ENCODE peak calls at places on chromosomes 6 and 20, in nine cellular contexts. One of them, this sample, is unnamed.

GRCh38 chr6:88422831-88423230 is 256.7 kb upstream of the CNR1 start:
- DNase-seq in heart right ventricle: no peak
- DNase-seq in HCT116: no peak
- DNase-seq in OCI-LY7: no peak
- DNase-seq in stomach: no peak
- DNase-seq in ovary: no peak
- DNase-seq in transverse colon: no peak
- DNase-seq in right lobe of liver: no peak
- DNase-seq in DND-41: no peak
- DNase-seq in this sample: no peak

GRCh38 chr6:110357696-110358535 is at the start of gene METTL24:
- DNase-seq in transverse colon: no peak
- DNase-seq in stomach: peak; percentile 27
- DNase-seq in heart right ventricle: no peak
- DNase-seq in OCI-LY7: no peak
- DNase-seq in DND-41: no peak
- DNase-seq in HCT116: no peak
- DNase-seq in right lobe of liver: peak; percentile 39
- DNase-seq in ovary: peak; percentile 65
- DNase-seq in this sample: peak; percentile 56

GRCh38 chr6:139686308-139686707 is 311.9 kb upstream of the CITED2 start:
- DNase-seq in OCI-LY7: no peak
- DNase-seq in ovary: no peak
- DNase-seq in heart right ventricle: no peak
- DNase-seq in DND-41: no peak
- DNase-seq in transverse colon: no peak
- DNase-seq in stomach: no peak
- DNase-seq in right lobe of liver: peak; percentile 60
- DNase-seq in HCT116: no peak
- DNase-seq in this sample: no peak

GRCh38 chr20:38452880-38453624 is 17.9 kb upstream of the SNHG17 start:
- DNase-seq in heart right ventricle: peak; percentile 31
- DNase-seq in HCT116: no peak
- DNase-seq in DND-41: no peak
- DNase-seq in stomach: no peak
- DNase-seq in OCI-LY7: no peak
- DNase-seq in transverse colon: no peak
- DNase-seq in right lobe of liver: no peak
- DNase-seq in ovary: no peak
- DNase-seq in this sample: peak; percentile 71

GRCh38 chr6:157245486-157245885 is 77.8 kb downstream of the TMEM242 start:
- DNase-seq in OCI-LY7: no peak
- DNase-seq in heart right ventricle: no peak
- DNase-seq in HCT116: no peak
- DNase-seq in stomach: no peak
- DNase-seq in transverse colon: no peak
- DNase-seq in DND-41: no peak
- DNase-seq in ovary: peak; percentile 21
- DNase-seq in right lobe of liver: no peak
- DNase-seq in this sample: no peak

GRCh38 chr6:105601541-105602174 is 198.8 kb upstream of the PREP start:
- DNase-seq in heart right ventricle: peak; percentile 83
- DNase-seq in HCT116: no peak
- DNase-seq in stomach: peak; percentile 50
- DNase-seq in right lobe of liver: no peak
- DNase-seq in transverse colon: peak; percentile 67
- DNase-seq in ovary: no peak
- DNase-seq in OCI-LY7: peak; percentile 35
- DNase-seq in DND-41: no peak
- DNase-seq in this sample: no peak

GRCh38 chr6:163554663-163555062 is 140.1 kb downstream of the QKI start:
- DNase-seq in ovary: no peak
- DNase-seq in HCT116: no peak
- DNase-seq in DND-41: peak; percentile 34
- DNase-seq in transverse colon: peak; percentile 51
- DNase-seq in stomach: peak; percentile 59
- DNase-seq in heart right ventricle: no peak
- DNase-seq in right lobe of liver: peak; percentile 51
- DNase-seq in OCI-LY7: peak; percentile 25
- DNase-seq in this sample: peak; percentile 60

GRCh38 chr6:137495652-137496391 is 1.6 kb upstream of the OLIG3 start:
- DNase-seq in stomach: no peak
- DNase-seq in transverse colon: no peak
- DNase-seq in ovary: no peak
- DNase-seq in heart right ventricle: no peak
- DNase-seq in OCI-LY7: no peak
- DNase-seq in HCT116: no peak
- DNase-seq in right lobe of liver: no peak
- DNase-seq in DND-41: no peak
- DNase-seq in this sample: no peak

GRCh38 chr6:104995989-104996617 is 39.2 kb downstream of the LIN28B start:
- DNase-seq in DND-41: no peak
- DNase-seq in stomach: no peak
- DNase-seq in HCT116: no peak
- DNase-seq in heart right ventricle: no peak
- DNase-seq in transverse colon: no peak
- DNase-seq in right lobe of liver: no peak
- DNase-seq in ovary: no peak
- DNase-seq in OCI-LY7: no peak
- DNase-seq in this sample: peak; percentile 51

GRCh38 chr6:152375200-152375599 is 262.0 kb downstream of the SYNE1 start:
- DNase-seq in stomach: no peak
- DNase-seq in OCI-LY7: no peak
- DNase-seq in heart right ventricle: no peak
- DNase-seq in right lobe of liver: no peak
- DNase-seq in transverse colon: no peak
- DNase-seq in HCT116: no peak
- DNase-seq in DND-41: no peak
- DNase-seq in ovary: no peak
- DNase-seq in this sample: no peak

GRCh38 chr20:7841291-7841966 is 98.8 kb downstream of the HAO1 start:
- DNase-seq in DND-41: no peak
- DNase-seq in stomach: no peak
- DNase-seq in HCT116: no peak
- DNase-seq in OCI-LY7: no peak
- DNase-seq in heart right ventricle: peak; percentile 15
- DNase-seq in right lobe of liver: no peak
- DNase-seq in ovary: no peak
- DNase-seq in transverse colon: no peak
- DNase-seq in this sample: peak; percentile 52

GRCh38 chr20:6780414-6780813 is 12.9 kb downstream of the BMP2 start:
- DNase-seq in stomach: no peak
- DNase-seq in ovary: no peak
- DNase-seq in DND-41: no peak
- DNase-seq in HCT116: no peak
- DNase-seq in transverse colon: no peak
- DNase-seq in OCI-LY7: no peak
- DNase-seq in heart right ventricle: no peak
- DNase-seq in right lobe of liver: peak; percentile 25
- DNase-seq in this sample: no peak

GRCh38 chr6:139370047-139370706 is 4.3 kb downstream of the CITED2 start:
- DNase-seq in heart right ventricle: no peak
- DNase-seq in ovary: no peak
- DNase-seq in stomach: no peak
- DNase-seq in right lobe of liver: no peak
- DNase-seq in HCT116: no peak
- DNase-seq in DND-41: no peak
- DNase-seq in OCI-LY7: no peak
- DNase-seq in transverse colon: peak; percentile 17
- DNase-seq in this sample: peak; percentile 70

GRCh38 chr6:81834141-81834621 is 81.7 kb upstream of the TENT5A start:
- DNase-seq in OCI-LY7: no peak
- DNase-seq in DND-41: no peak
- DNase-seq in ovary: peak; percentile 66
- DNase-seq in stomach: peak; percentile 41
- DNase-seq in right lobe of liver: no peak
- DNase-seq in heart right ventricle: peak; percentile 69
- DNase-seq in transverse colon: peak; percentile 35
- DNase-seq in HCT116: no peak
- DNase-seq in this sample: peak; percentile 85

GRCh38 chr6:167649486-167649885 is 177.2 kb upstream of the AFDN start:
- DNase-seq in transverse colon: no peak
- DNase-seq in stomach: no peak
- DNase-seq in ovary: no peak
- DNase-seq in DND-41: no peak
- DNase-seq in OCI-LY7: no peak
- DNase-seq in HCT116: no peak
- DNase-seq in right lobe of liver: no peak
- DNase-seq in heart right ventricle: no peak
- DNase-seq in this sample: no peak

GRCh38 chr20:3818155-3819151 is 1.9 kb upstream of the AP5S1 start:
- DNase-seq in transverse colon: peak; percentile 82
- DNase-seq in ovary: peak; percentile 74
- DNase-seq in HCT116: peak; percentile 71
- DNase-seq in DND-41: no peak
- DNase-seq in heart right ventricle: peak; percentile 78
- DNase-seq in stomach: peak; percentile 84
- DNase-seq in OCI-LY7: peak; percentile 79
- DNase-seq in right lobe of liver: peak; percentile 68
- DNase-seq in this sample: peak; percentile 77

GRCh38 chr6:150167479-150167873 is 24.6 kb downstream of the PPP1R14C start:
- DNase-seq in stomach: no peak
- DNase-seq in transverse colon: no peak
- DNase-seq in heart right ventricle: peak; percentile 30
- DNase-seq in DND-41: no peak
- DNase-seq in right lobe of liver: no peak
- DNase-seq in OCI-LY7: peak; percentile 50
- DNase-seq in ovary: no peak
- DNase-seq in HCT116: no peak
- DNase-seq in this sample: peak; percentile 37

GRCh38 chr6:114033606-114034005 is 62.7 kb upstream of the HDAC2 start:
- DNase-seq in ovary: no peak
- DNase-seq in transverse colon: no peak
- DNase-seq in DND-41: no peak
- DNase-seq in OCI-LY7: no peak
- DNase-seq in heart right ventricle: no peak
- DNase-seq in right lobe of liver: no peak
- DNase-seq in stomach: no peak
- DNase-seq in HCT116: no peak
- DNase-seq in this sample: no peak

GRCh38 chr20:145877-146276 is 3.5 kb downstream of the DEFB126 start:
- DNase-seq in right lobe of liver: no peak
- DNase-seq in heart right ventricle: no peak
- DNase-seq in OCI-LY7: no peak
- DNase-seq in DND-41: no peak
- DNase-seq in transverse colon: no peak
- DNase-seq in stomach: no peak
- DNase-seq in ovary: no peak
- DNase-seq in HCT116: no peak
- DNase-seq in this sample: no peak

GRCh38 chr6:118768441-118768840 is 117.0 kb upstream of the CEP85L start:
- DNase-seq in right lobe of liver: no peak
- DNase-seq in ovary: no peak
- DNase-seq in DND-41: no peak
- DNase-seq in heart right ventricle: no peak
- DNase-seq in HCT116: no peak
- DNase-seq in transverse colon: no peak
- DNase-seq in OCI-LY7: no peak
- DNase-seq in stomach: no peak
- DNase-seq in this sample: no peak

GRCh38 chr6:158787395-158787794 is 31.8 kb downstream of the EZR start:
- DNase-seq in stomach: peak; percentile 24
- DNase-seq in transverse colon: peak; percentile 8
- DNase-seq in DND-41: no peak
- DNase-seq in ovary: no peak
- DNase-seq in OCI-LY7: no peak
- DNase-seq in right lobe of liver: no peak
- DNase-seq in heart right ventricle: no peak
- DNase-seq in HCT116: no peak
- DNase-seq in this sample: no peak

GRCh38 chr20:46807998-46808397 is 86.6 kb upstream of the EYA2 start:
- DNase-seq in transverse colon: no peak
- DNase-seq in HCT116: no peak
- DNase-seq in DND-41: no peak
- DNase-seq in heart right ventricle: no peak
- DNase-seq in right lobe of liver: no peak
- DNase-seq in stomach: no peak
- DNase-seq in ovary: no peak
- DNase-seq in OCI-LY7: no peak
- DNase-seq in this sample: no peak

GRCh38 chr6:141467881-141468280 is 664.8 kb upstream of the GJE1 start:
- DNase-seq in heart right ventricle: no peak
- DNase-seq in right lobe of liver: no peak
- DNase-seq in transverse colon: no peak
- DNase-seq in stomach: no peak
- DNase-seq in OCI-LY7: no peak
- DNase-seq in ovary: no peak
- DNase-seq in DND-41: no peak
- DNase-seq in HCT116: no peak
- DNase-seq in this sample: peak; percentile 79
- H3K4me1 ChIP-seq in heart right ventricle: peaks cover 15% of the 10 kb centered on the region
- H3K4me1 ChIP-seq in right lobe of liver: no peaks in the 10 kb centered on the region
- H3K4me1 ChIP-seq in transverse colon: no peaks in the 10 kb centered on the region
- H3K4me1 ChIP-seq in stomach: no peaks in the 10 kb centered on the region
- H3K4me1 ChIP-seq in OCI-LY7: peaks cover 8% of the 10 kb centered on the region
- H3K4me1 ChIP-seq in ovary: no peaks in the 10 kb centered on the region
- H3K4me1 ChIP-seq in DND-41: peaks cover 16% of the 10 kb centered on the region
- H3K4me1 ChIP-seq in HCT116: no peaks in the 10 kb centered on the region
- H3K4me1 ChIP-seq in this sample: no peaks in the 10 kb centered on the region

DNA sequence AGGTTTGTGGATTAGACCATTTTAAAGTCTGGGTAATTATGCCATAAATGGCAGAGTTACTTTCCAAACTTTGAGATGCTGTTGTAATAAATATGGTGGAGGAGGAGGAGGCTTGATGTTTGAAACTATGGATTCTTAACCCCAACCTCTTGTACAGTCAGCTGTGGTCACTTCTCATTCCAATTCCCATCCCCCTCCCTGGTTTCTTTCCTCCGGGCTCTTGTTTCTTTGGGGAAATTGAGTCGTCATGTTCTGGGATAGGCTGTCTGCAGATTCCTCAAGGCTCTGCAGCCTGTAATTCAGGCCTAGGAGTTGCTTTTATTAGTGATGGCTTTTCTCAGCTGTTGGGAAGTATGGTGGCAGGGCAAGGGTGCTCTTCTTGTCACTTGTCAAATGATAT is 2.5 kb downstream of the PTK7 start:
- DNase-seq in OCI-LY7: no peak
- DNase-seq in HCT116: no peak
- DNase-seq in stomach: no peak
- DNase-seq in right lobe of liver: no peak
- DNase-seq in ovary: no peak
- DNase-seq in transverse colon: no peak
- DNase-seq in DND-41: no peak
- DNase-seq in heart right ventricle: no peak
- DNase-seq in this sample: peak; percentile 69
- H3K4me3 ChIP-seq in OCI-LY7: no peak overlapping the region
- H3K4me3 ChIP-seq in HCT116: no peak overlapping the region
- H3K4me3 ChIP-seq in stomach: no peak overlapping the region
- H3K4me3 ChIP-seq in right lobe of liver: no peak overlapping the region
- H3K4me3 ChIP-seq in ovary: no peak overlapping the region
- H3K4me3 ChIP-seq in transverse colon: no peak overlapping the region
- H3K4me3 ChIP-seq in DND-41: no peak overlapping the region
- H3K4me3 ChIP-seq in heart right ventricle: no peak overlapping the region
- H3K4me3 ChIP-seq in this sample: no peak overlapping the region

GRCh38 chr20:62924567-62925419 is 1.5 kb downstream of the DIDO1 start:
- DNase-seq in DND-41: no peak
- DNase-seq in stomach: no peak
- DNase-seq in right lobe of liver: peak; percentile 42
- DNase-seq in OCI-LY7: no peak
- DNase-seq in HCT116: no peak
- DNase-seq in heart right ventricle: no peak
- DNase-seq in transverse colon: peak; percentile 40
- DNase-seq in ovary: no peak
- DNase-seq in this sample: peak; percentile 39
- H3K4me1 ChIP-seq in DND-41: peaks cover 82% of the 10 kb centered on the region
- H3K4me1 ChIP-seq in stomach: peaks cover 89% of the 10 kb centered on the region
- H3K4me1 ChIP-seq in right lobe of liver: peaks cover 12% of the 10 kb centered on the region
- H3K4me1 ChIP-seq in OCI-LY7: peaks cover 83% of the 10 kb centered on the region
- H3K4me1 ChIP-seq in HCT116: peaks cover 48% of the 10 kb centered on the region
- H3K4me1 ChIP-seq in heart right ventricle: peaks cover 83% of the 10 kb centered on the region
- H3K4me1 ChIP-seq in transverse colon: peaks cover 84% of the 10 kb centered on the region
- H3K4me1 ChIP-seq in ovary: peaks cover 32% of the 10 kb centered on the region
- H3K4me1 ChIP-seq in this sample: peaks cover 34% of the 10 kb centered on the region

GRCh38 chr6:29724937-29725869 is 2.0 kb downstream of the HLA-F start:
- DNase-seq in DND-41: no peak
- DNase-seq in HCT116: no peak
- DNase-seq in transverse colon: no peak
- DNase-seq in right lobe of liver: no peak
- DNase-seq in heart right ventricle: no peak
- DNase-seq in OCI-LY7: no peak
- DNase-seq in ovary: no peak
- DNase-seq in stomach: no peak
- DNase-seq in this sample: no peak
- H3K4me3 ChIP-seq in DND-41: no peak overlapping the region
- H3K4me3 ChIP-seq in HCT116: no peak overlapping the region
- H3K4me3 ChIP-seq in transverse colon: peak overlapping the region; percentile 98
- H3K4me3 ChIP-seq in right lobe of liver: no peak overlapping the region
- H3K4me3 ChIP-seq in heart right ventricle: peak overlapping the region; percentile 99
- H3K4me3 ChIP-seq in OCI-LY7: no peak overlapping the region
- H3K4me3 ChIP-seq in ovary: no peak overlapping the region
- H3K4me3 ChIP-seq in stomach: peak overlapping the region; percentile 87
- H3K4me3 ChIP-seq in this sample: no peak overlapping the region